ENCODE peak calls at places on chromosome 11, in six cellular contexts. T is gastrocnemius medialis, E is glutamatergic neuron, W is AG09309, X is HL-60, V is astrocyte of the spinal cord. Q is an unnamed sample.

GRCh38 chr11:122107045-122107444 is 9.0 kb downstream of the BLID start:
- DNase-seq in T (no peak), E (no peak), W (no peak), X (no peak), V (no peak), Q (no peak)

GRCh38 chr11:26712497-26712896 is 9.4 kb downstream of the SLC5A12 start:
- DNase-seq in T (no peak), E (no peak), W (no peak), X (no peak), V (no peak), Q (no peak)

GRCh38 chr11:131838016-131838415 is 467.6 kb downstream of the NTM start:
- DNase-seq in T (no peak), E (no peak), W (no peak), X (no peak), V (no peak), Q (no peak)

GRCh38 chr11:726278-726915 is 20.4 kb downstream of the EPS8L2 start:
- DNase-seq in T (no peak), E (no peak), W (no peak), X (peak), V (peak), Q (peak)

GRCh38 chr11:23732026-23732425 is 764.8 kb upstream of the LUZP2 start:
- DNase-seq in T (no peak), E (no peak), W (no peak), X (no peak), V (peak), Q (no peak)

GRCh38 chr11:117256573-117256972 is 24.1 kb downstream of the RNF214 start:
- DNase-seq in T (no peak), E (no peak), W (no peak), X (no peak), V (peak), Q (peak)

GRCh38 chr11:26017322-26017860 is 314.5 kb upstream of the ANO3 start:
- DNase-seq in T (no peak), E (no peak), W (no peak), X (no peak), V (no peak), Q (no peak)

GRCh38 chr11:61834278-61835004 is 6.3 kb downstream of the FADS2 start:
- DNase-seq in T (no peak), E (peak), W (no peak), X (peak), V (peak), Q (peak)

GRCh38 chr11:130403301-130403804 is 25.1 kb downstream of the ADAMTS8 start:
- DNase-seq in T (no peak), E (no peak), W (peak), X (no peak), V (peak), Q (peak)

GRCh38 chr11:113332638-113333329 is 18.4 kb downstream of the TTC12 start:
- DNase-seq in T (no peak), E (no peak), W (no peak), X (no peak), V (no peak), Q (no peak)

GRCh38 chr11:13962562-13963168 is at the start of gene SPON1:
- DNase-seq in T (no peak), E (peak), W (no peak), X (no peak), V (peak), Q (peak)

GRCh38 chr11:2390871-2391662 is 9.5 kb upstream of the TSSC4 start:
- DNase-seq in T (peak), E (no peak), W (peak), X (no peak), V (peak), Q (peak)

GRCh38 chr11:26743622-26744021 is 21.8 kb upstream of the SLC5A12 start:
- DNase-seq in T (no peak), E (no peak), W (no peak), X (no peak), V (no peak), Q (no peak)

GRCh38 chr11:87447606-87448005 is 409.9 kb downstream of the TMEM135 start:
- DNase-seq in T (no peak), E (no peak), W (no peak), X (no peak), V (no peak), Q (no peak)

GRCh38 chr11:61328351-61328750 is 4.6 kb downstream of the DDB1 start:
- DNase-seq in T (no peak), E (no peak), W (no peak), X (no peak), V (no peak), Q (no peak)

GRCh38 chr11:91163619-91164451 is 941.0 kb upstream of the CHORDC1 start:
- DNase-seq in T (no peak), E (no peak), W (no peak), X (no peak), V (peak), Q (peak)

GRCh38 chr11:85459304-85459703 is 167.8 kb downstream of the DLG2 start:
- DNase-seq in T (no peak), E (no peak), W (no peak), X (no peak), V (no peak), Q (no peak)

GRCh38 chr11:34356130-34356529 is 1.7 kb downstream of the ABTB2 start:
- DNase-seq in T (no peak), E (no peak), W (no peak), X (no peak), V (no peak), Q (no peak)

GRCh38 chr11:34358258-34358665 is 452 bp upstream of the ABTB2 start:
- DNase-seq in T (peak), E (no peak), W (no peak), X (peak), V (peak), Q (peak)

GRCh38 chr11:34356576-34356917 is 1.3 kb downstream of the ABTB2 start:
- DNase-seq in T (no peak), E (peak), W (no peak), X (no peak), V (peak), Q (peak)

GRCh38 chr11:34357646-34358257 is at the start of gene ABTB2:
- DNase-seq in T (peak), E (peak), W (peak), X (peak), V (peak), Q (peak)

GRCh38 chr11:34356918-34357645 is 728 bp downstream of the ABTB2 start:
- DNase-seq in T (peak), E (peak), W (no peak), X (peak), V (peak), Q (peak)
- TF ChIP-seq CTCF in T (no peak), E (no peak), W (no peak), X (no peak), V (peak), Q (no peak)

DNA sequence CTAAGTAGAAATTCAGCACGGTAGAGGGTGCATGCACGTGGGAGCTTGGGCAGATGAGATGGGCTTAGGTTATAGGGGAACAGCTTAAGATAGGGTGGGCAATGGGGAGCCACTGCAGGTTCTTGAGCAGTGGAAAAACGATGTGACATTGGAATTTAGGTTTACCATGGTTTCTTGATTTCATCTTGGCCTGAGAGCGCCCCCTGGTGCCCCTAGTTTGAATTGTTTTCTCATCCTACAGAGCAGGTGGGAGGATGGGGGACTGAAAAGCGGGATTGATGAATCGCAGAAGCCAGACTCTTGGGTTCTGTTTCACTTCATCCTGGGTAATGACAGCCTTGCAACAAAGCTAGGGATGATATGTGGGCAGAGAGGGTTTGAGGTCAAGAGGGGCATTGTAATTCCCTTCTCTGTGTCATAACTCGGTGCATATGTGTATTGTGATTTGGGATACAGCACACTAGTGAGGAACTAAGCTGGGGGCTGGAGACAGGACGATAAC is 6.7 kb upstream of the MCAM start:
- DNase-seq in T (no peak), E (peak), W (no peak), X (no peak), V (peak), Q (peak)
- TF ChIP-seq CTCF in T (peak), E (peak), W (peak), X (peak), V (peak), Q (peak)

DNA sequence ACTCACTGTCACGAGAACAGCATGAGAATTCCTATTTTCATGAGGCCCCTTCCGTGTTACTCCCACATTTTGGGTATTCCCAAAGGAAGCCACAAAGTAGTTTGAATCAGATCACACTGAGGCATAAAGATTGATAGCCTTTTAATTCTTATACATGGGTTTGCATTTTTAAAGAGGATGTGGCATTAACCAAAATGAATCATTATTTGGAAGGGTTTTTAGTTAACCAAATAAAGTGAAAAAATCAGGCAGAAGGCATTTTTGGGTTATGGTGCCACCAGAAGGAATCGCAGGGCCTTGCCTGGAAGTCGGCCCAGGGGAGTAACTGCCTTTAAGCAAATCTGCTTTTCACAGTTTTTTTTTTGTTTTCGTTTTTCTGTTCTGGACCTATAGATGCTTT is 55.4 kb downstream of the HSD17B12 start:
- DNase-seq in T (no peak), E (no peak), W (peak), X (no peak), V (peak), Q (peak)
- TF ChIP-seq CTCF in T (no peak), E (no peak), W (peak), X (no peak), V (peak), Q (peak)

GRCh38 chr11:64151337-64151736 is 14.6 kb downstream of the MACROD1 start:
- DNase-seq in T (no peak), E (no peak), W (no peak), X (no peak), V (no peak), Q (no peak)

GRCh38 chr11:64150481-64151239 is 15.3 kb downstream of the MACROD1 start:
- DNase-seq in T (peak), E (no peak), W (no peak), X (no peak), V (no peak), Q (no peak)

GRCh38 chr11:64150051-64150450 is 15.9 kb downstream of the MACROD1 start:
- DNase-seq in T (no peak), E (no peak), W (no peak), X (no peak), V (no peak), Q (no peak)

GRCh38 chr11:64148200-64148916 is 17.6 kb downstream of the MACROD1 start:
- DNase-seq in T (peak), E (peak), W (peak), X (peak), V (peak), Q (peak)

DNA sequence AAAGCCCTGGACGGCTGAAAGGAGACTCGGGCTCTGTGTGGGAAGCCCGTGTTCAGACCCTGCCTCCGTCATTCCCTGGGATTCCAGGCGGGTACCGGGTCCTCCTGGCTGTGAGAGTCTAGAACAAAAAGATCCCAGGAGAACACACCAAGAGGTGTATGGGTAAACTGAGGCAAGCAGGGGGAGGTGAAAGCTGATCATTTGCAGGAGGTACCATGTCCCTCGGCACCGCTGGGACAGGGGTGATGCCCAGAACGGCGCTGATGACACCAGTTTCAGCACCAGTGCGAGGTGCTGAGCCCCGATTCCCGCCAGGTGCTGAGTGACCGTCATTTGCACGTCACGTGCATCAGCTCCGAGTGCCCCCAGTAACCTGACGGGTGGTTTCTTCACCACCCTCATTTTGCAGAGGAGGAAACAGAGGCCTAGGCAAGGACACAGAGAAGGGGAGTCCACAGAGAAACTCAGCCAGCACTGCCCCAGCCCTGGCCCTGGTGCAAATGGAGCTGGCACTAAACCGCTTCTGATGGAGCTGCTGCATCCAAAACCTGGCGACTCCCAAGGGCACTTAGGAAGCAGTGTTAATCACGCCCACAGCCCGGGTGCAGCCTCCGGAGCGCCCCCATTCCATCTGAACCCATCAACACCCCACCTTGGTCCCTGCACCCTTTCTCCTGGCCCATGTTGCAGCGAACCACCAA is 16.8 kb downstream of the MACROD1 start:
- DNase-seq in T (no peak), E (no peak), W (no peak), X (no peak), V (no peak), Q (no peak)
- TF ChIP-seq CTCF in T (peak), E (peak), W (no peak), X (no peak), V (no peak), Q (no peak)

DNA sequence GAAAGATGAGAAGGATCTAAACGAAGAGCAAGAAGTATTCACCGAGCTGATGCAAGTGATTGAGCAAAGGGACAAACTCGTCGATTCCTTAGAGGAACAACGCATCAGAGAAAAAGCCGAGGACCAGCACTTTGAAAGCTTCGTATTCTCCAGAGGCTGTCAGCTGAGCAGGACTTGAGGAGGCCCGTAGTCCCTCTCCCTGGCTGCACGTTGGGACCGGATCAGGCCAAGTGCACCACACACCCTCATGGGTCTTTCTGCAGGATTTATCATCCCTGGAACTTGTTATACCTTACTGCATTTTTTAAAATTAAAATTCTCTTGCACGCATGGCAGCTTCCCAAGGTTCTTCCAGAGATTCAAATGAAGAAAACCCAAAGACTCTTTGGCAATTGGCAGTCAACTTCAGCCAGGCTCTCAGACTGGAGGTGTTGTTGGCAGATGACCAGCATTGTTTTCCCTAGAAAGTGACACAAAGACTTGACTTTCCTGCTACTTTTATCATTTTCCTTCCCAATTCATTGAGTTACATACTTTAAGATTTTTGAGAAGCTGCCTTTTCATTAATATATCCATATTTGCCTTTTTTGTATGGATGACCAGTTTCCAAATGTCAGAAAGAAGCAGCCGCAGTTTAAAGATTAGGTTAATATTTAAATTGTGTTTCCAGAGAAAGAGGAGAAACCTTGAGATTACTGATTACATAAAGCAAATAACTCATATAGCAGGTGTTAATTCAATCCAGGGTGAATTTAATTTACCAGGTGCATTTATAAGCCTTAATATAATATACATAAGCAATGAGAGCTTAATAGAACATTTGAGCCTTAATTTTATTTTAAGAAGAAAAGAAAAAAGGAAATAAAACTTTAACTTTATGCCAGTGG is 18.8 kb upstream of the PARVA start:
- DNase-seq in T (no peak), E (no peak), W (no peak), X (no peak), V (no peak), Q (no peak)
- TF ChIP-seq CTCF in T (no peak), E (no peak), W (no peak), X (no peak), V (no peak), Q (no peak)

GRCh38 chr11:35486446-35486845 is 39.0 kb downstream of the PAMR1 start:
- DNase-seq in T (no peak), E (no peak), W (no peak), X (no peak), V (no peak), Q (no peak)
- TF ChIP-seq CTCF in T (no peak), E (no peak), W (no peak), X (no peak), V (peak), Q (peak)

DNA sequence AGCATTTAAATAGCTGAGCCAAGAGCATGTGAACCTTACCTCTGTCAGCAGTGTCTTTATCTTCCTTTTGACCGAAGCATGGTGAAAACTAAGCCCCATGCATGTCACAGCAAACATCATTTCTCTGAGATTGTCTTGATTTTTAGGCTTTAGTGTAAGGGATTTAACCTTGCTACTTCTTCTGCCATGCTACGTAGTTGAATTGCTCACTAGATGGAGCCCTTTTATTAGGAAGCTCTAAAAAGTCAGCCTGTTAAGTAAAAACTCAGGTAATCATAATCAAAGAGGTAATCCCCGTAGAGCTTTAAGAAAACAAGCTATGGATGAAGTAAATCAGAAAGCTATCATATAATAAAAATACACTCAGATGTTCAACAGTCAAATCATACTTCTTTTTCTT is 149.5 kb downstream of the PGR start:
- DNase-seq in T (no peak), E (no peak), W (no peak), X (no peak), V (peak), Q (peak)
- TF ChIP-seq CTCF in T (no peak), E (no peak), W (no peak), X (no peak), V (peak), Q (peak)